ENCODE peak calls at places on chromosome X, in five cellular contexts. X is K562, H is A549, Q is suprapubic skin, L is ovary. O is an unnamed sample.

GRCh38 chrX:51931761-51932160 is 38.3 kb downstream of the MAGED1 start:
- DNase-seq in X (no peak), H (no peak), Q (no peak), L (no peak), O (no peak)

GRCh38 chrX:48715066-48715465 is 18.5 kb downstream of the SUV39H1 start:
- DNase-seq in X (no peak), H (no peak), Q (no peak), L (no peak), O (no peak)

GRCh38 chrX:40150503-40150902 is 52.7 kb upstream of the BCOR start:
- DNase-seq in X (no peak), H (no peak), Q (no peak), L (no peak), O (no peak)

GRCh38 chrX:151085207-151085606 is 91.2 kb upstream of the GPR50 start:
- DNase-seq in X (no peak), H (no peak), Q (no peak), L (no peak), O (peak)

GRCh38 chrX:1507511-1508463 is 29.2 kb downstream of the P2RY8 start:
- DNase-seq in X (no peak), H (no peak), Q (peak), L (no peak), O (peak)

GRCh38 chrX:118847676-118848075 is 24.1 kb downstream of the ZCCHC12 start:
- DNase-seq in X (peak), H (peak), Q (no peak), L (no peak), O (no peak)

GRCh38 chrX:3345281-3346081 is 971 bp downstream of the MXRA5 start:
- DNase-seq in X (no peak), H (no peak), Q (no peak), L (peak), O (peak)

GRCh38 chrX:7252013-7252610 is 104.2 kb upstream of the PUDP start:
- DNase-seq in X (no peak), H (no peak), Q (no peak), L (no peak), O (peak)

GRCh38 chrX:82412851-82413250 is 1095.2 kb upstream of the POU3F4 start:
- DNase-seq in X (no peak), H (no peak), Q (no peak), L (no peak), O (no peak)

GRCh38 chrX:20481632-20482031 is 214.9 kb upstream of the RPS6KA3 start:
- DNase-seq in X (no peak), H (no peak), Q (no peak), L (no peak), O (no peak)

GRCh38 chrX:2677764-2678163 is 13.3 kb upstream of the CD99 start:
- DNase-seq in X (peak), H (peak), Q (peak), L (peak), O (peak)

GRCh38 chrX:31590581-31591113 is 518.8 kb upstream of the FTHL17 start:
- DNase-seq in X (peak), H (no peak), Q (no peak), L (no peak), O (no peak)

GRCh38 chrX:20988118-20988517 is 386.1 kb upstream of the CNKSR2 start:
- DNase-seq in X (no peak), H (no peak), Q (no peak), L (no peak), O (no peak)

GRCh38 chrX:72057844-72058243 is 73.9 kb downstream of the RTL5 start:
- DNase-seq in X (no peak), H (no peak), Q (no peak), L (no peak), O (peak)

GRCh38 chrX:136306182-136306581 is 5.4 kb downstream of the ADGRG4 start:
- DNase-seq in X (no peak), H (no peak), Q (no peak), L (no peak), O (no peak)

GRCh38 chrX:334331-334891 is 15.8 kb upstream of the GTPBP6 start:
- DNase-seq in X (no peak), H (no peak), Q (no peak), L (peak), O (no peak)

GRCh38 chrX:19697416-19697815 is 182.1 kb upstream of the MAP3K15 start:
- DNase-seq in X (no peak), H (peak), Q (no peak), L (no peak), O (no peak)

GRCh38 chrX:136728393-136728792 is 52.3 kb downstream of the ARHGEF6 start:
- DNase-seq in X (no peak), H (no peak), Q (no peak), L (no peak), O (no peak)

GRCh38 chrX:149074429-149074828 is 430.7 kb downstream of the IDS start:
- DNase-seq in X (no peak), H (no peak), Q (no peak), L (no peak), O (peak)

GRCh38 chrX:97060019-97060418 is 176.3 kb downstream of the RPA4 start:
- DNase-seq in X (no peak), H (no peak), Q (no peak), L (no peak), O (no peak)

GRCh38 chrX:78333521-78333920 is 6.1 kb upstream of the CYSLTR1 start:
- DNase-seq in X (no peak), H (no peak), Q (no peak), L (no peak), O (no peak)

GRCh38 chrX:46305431-46305830 is 239.8 kb downstream of the ZNF674 start:
- DNase-seq in X (no peak), H (no peak), Q (no peak), L (no peak), O (no peak)
- TF ChIP-seq EP300 in X (no peak), H (no peak), Q (no peak), L (no peak), O (no peak)

DNA sequence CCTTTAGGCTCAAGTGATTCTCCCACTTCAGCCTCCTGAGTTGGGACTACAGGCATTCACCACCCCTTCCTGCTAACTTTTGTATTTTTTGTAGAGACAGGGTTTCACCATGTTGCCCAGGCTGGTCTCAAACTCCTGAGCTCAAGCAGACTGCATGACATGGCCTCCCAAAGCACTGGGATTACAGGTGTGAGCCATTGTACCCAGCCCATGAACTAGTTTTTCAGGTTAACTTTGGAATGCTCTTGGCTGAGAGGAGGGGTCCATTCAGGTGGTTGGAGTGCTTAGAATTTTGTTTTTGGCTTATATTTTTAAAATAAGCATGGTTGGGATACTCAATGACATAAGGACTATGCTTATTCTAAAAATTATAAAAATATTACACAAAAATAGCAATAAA is 355.7 kb upstream of the MAGEB16 start:
- DNase-seq in X (no peak), H (no peak), Q (no peak), L (no peak), O (no peak)
- TF ChIP-seq EP300 in X (no peak), H (no peak), Q (no peak), L (no peak), O (no peak)

GRCh38 chrX:41332408-41332987 is 1.5 kb upstream of the DDX3X start:
- DNase-seq in X (no peak), H (no peak), Q (no peak), L (no peak), O (no peak)

GRCh38 chrX:41333994-41334865 is at the start of gene DDX3X:
- DNase-seq in X (peak), H (peak), Q (peak), L (peak), O (peak)

GRCh38 chrX:41333744-41333993 is 293 bp upstream of the DDX3X start:
- DNase-seq in X (no peak), H (peak), Q (no peak), L (peak), O (no peak)

GRCh38 chrX:41332005-41332404 is 2.0 kb upstream of the DDX3X start:
- DNase-seq in X (no peak), H (no peak), Q (no peak), L (no peak), O (no peak)

GRCh38 chrX:41332988-41333743 is 796 bp upstream of the DDX3X start:
- DNase-seq in X (peak), H (peak), Q (peak), L (peak), O (peak)
- TF ChIP-seq EP300 in X (no peak), H (no peak), Q (no peak), L (no peak), O (no peak)

DNA sequence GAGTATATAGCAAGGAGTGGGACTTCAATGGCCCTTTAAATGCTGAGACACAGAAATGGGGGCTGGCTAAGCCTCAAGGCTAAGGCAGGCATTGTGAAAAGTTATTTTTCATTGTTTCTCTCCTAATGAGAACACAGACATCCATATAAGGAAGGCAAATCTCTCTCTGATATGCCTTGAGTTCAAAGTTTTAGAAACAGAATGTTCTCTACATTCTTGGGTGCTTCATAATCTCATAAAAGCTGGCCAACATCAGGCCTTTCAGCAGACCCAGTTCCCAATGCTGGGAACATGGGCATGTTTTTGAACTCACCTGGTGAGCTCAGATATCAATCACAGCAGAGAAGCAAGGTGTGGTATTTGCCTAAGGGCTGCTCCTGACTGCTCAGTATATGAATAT is 19.4 kb upstream of the RAB40A start:
- DNase-seq in X (no peak), H (no peak), Q (no peak), L (no peak), O (no peak)
- TF ChIP-seq EP300 in X (no peak), H (no peak), Q (no peak), L (peak), O (no peak)

GRCh38 chrX:67563469-67564448 is 19.9 kb downstream of the AR start:
- DNase-seq in X (no peak), H (no peak), Q (no peak), L (no peak), O (no peak)

GRCh38 chrX:67568769-67569168 is 24.9 kb downstream of the AR start:
- DNase-seq in X (no peak), H (no peak), Q (no peak), L (no peak), O (no peak)

DNA sequence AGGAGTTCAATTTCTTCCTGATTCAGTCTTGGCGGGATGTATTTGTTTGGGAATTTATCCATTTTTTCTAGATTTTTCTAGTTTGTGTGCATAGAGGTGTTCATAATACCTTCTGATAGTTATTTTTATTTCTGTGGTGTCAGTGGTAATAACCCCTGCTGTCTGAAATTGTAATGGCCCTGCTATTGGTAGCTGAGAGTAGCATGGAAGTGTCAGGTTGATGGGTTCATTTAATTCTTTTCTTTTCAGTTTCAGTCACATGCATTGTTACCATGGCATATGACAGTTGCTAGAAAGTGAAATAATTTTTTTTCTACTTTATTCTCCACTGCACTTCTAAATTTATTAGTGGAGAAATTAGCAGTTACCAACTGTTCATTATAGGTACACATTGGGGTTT is 20.7 kb downstream of the AR start:
- DNase-seq in X (no peak), H (no peak), Q (no peak), L (no peak), O (no peak)
- TF ChIP-seq EP300 in X (no peak), H (no peak), Q (no peak), L (no peak), O (no peak)

GRCh38 chrX:11143931-11144678 is 33.0 kb downstream of the HCCS start:
- DNase-seq in X (peak), H (peak), Q (no peak), L (peak), O (peak)
- TF ChIP-seq EP300 in X (no peak), H (no peak), Q (no peak), L (no peak), O (no peak)

GRCh38 chrX:134622056-134622812 is 36.0 kb downstream of the PLAC1 start:
- DNase-seq in X (peak), H (peak), Q (no peak), L (no peak), O (no peak)
- TF ChIP-seq EP300 in X (no peak), H (no peak), Q (no peak), L (no peak), O (no peak)